ENCODE peak calls at places on chromosomes 7 and 10, in ten cellular contexts. One of them, this sample, is unnamed.

GRCh38 chr7:142870575-142871259 is 14.8 kb downstream of the TRPV6 start:
- DNase-seq in stimulated activated CD8-positive, alpha-beta memory T cell treated with anti-CD3 and anti-CD28 coated beads, Interleukin-4, amount 100 ng/mL, for 1 hour: no peak
- DNase-seq in NCI-H1694 treated with DMSO at 0.1 percent for 48 hours: no peak
- DNase-seq in upper lobe of right lung: no peak
- DNase-seq in NCI-H1417: no peak
- DNase-seq in HTR-8/SVneo: no peak
- DNase-seq in midbrain: no peak
- DNase-seq in sigmoid colon: no peak
- DNase-seq in posterior vena cava: peak; percentile 48
- DNase-seq in activated naive CD8-positive, alpha-beta T cell treated with anti-CD3 and anti-CD28 coated beads for 36 hours: no peak
- DNase-seq in this sample: no peak

GRCh38 chr7:104264281-104264680 is 56.5 kb upstream of the ORC5 start:
- DNase-seq in posterior vena cava: no peak
- DNase-seq in stimulated activated CD8-positive, alpha-beta memory T cell treated with anti-CD3 and anti-CD28 coated beads, Interleukin-4, amount 100 ng/mL, for 1 hour: no peak
- DNase-seq in NCI-H1417: no peak
- DNase-seq in midbrain: no peak
- DNase-seq in upper lobe of right lung: no peak
- DNase-seq in sigmoid colon: no peak
- DNase-seq in HTR-8/SVneo: no peak
- DNase-seq in NCI-H1694 treated with DMSO at 0.1 percent for 48 hours: no peak
- DNase-seq in activated naive CD8-positive, alpha-beta T cell treated with anti-CD3 and anti-CD28 coated beads for 36 hours: no peak
- DNase-seq in this sample: no peak

GRCh38 chr7:123879628-123880027 is 34.7 kb downstream of the HYAL4 start:
- DNase-seq in stimulated activated CD8-positive, alpha-beta memory T cell treated with anti-CD3 and anti-CD28 coated beads, Interleukin-4, amount 100 ng/mL, for 1 hour: no peak
- DNase-seq in HTR-8/SVneo: no peak
- DNase-seq in posterior vena cava: no peak
- DNase-seq in NCI-H1694 treated with DMSO at 0.1 percent for 48 hours: no peak
- DNase-seq in NCI-H1417: no peak
- DNase-seq in activated naive CD8-positive, alpha-beta T cell treated with anti-CD3 and anti-CD28 coated beads for 36 hours: no peak
- DNase-seq in sigmoid colon: no peak
- DNase-seq in midbrain: no peak
- DNase-seq in upper lobe of right lung: no peak
- DNase-seq in this sample: no peak

GRCh38 chr10:70693619-70694286 is 21.4 kb downstream of the ADAMTS14 start:
- DNase-seq in NCI-H1694 treated with DMSO at 0.1 percent for 48 hours: no peak
- DNase-seq in midbrain: no peak
- DNase-seq in posterior vena cava: peak; percentile 88
- DNase-seq in NCI-H1417: no peak
- DNase-seq in sigmoid colon: peak; percentile 87
- DNase-seq in activated naive CD8-positive, alpha-beta T cell treated with anti-CD3 and anti-CD28 coated beads for 36 hours: no peak
- DNase-seq in upper lobe of right lung: no peak
- DNase-seq in HTR-8/SVneo: no peak
- DNase-seq in stimulated activated CD8-positive, alpha-beta memory T cell treated with anti-CD3 and anti-CD28 coated beads, Interleukin-4, amount 100 ng/mL, for 1 hour: no peak
- DNase-seq in this sample: no peak

GRCh38 chr7:112743811-112744210 is 46.4 kb downstream of the TMEM168 start:
- DNase-seq in sigmoid colon: no peak
- DNase-seq in midbrain: no peak
- DNase-seq in upper lobe of right lung: no peak
- DNase-seq in HTR-8/SVneo: no peak
- DNase-seq in NCI-H1417: peak; percentile 76
- DNase-seq in stimulated activated CD8-positive, alpha-beta memory T cell treated with anti-CD3 and anti-CD28 coated beads, Interleukin-4, amount 100 ng/mL, for 1 hour: no peak
- DNase-seq in activated naive CD8-positive, alpha-beta T cell treated with anti-CD3 and anti-CD28 coated beads for 36 hours: no peak
- DNase-seq in NCI-H1694 treated with DMSO at 0.1 percent for 48 hours: no peak
- DNase-seq in posterior vena cava: no peak
- DNase-seq in this sample: no peak

GRCh38 chr7:32062150-32062549 is 8.1 kb downstream of the PDE1C start:
- DNase-seq in HTR-8/SVneo: no peak
- DNase-seq in upper lobe of right lung: peak; percentile 70
- DNase-seq in midbrain: peak; percentile 53
- DNase-seq in posterior vena cava: no peak
- DNase-seq in NCI-H1694 treated with DMSO at 0.1 percent for 48 hours: peak; percentile 25
- DNase-seq in stimulated activated CD8-positive, alpha-beta memory T cell treated with anti-CD3 and anti-CD28 coated beads, Interleukin-4, amount 100 ng/mL, for 1 hour: no peak
- DNase-seq in NCI-H1417: peak; percentile 32
- DNase-seq in sigmoid colon: peak; percentile 66
- DNase-seq in activated naive CD8-positive, alpha-beta T cell treated with anti-CD3 and anti-CD28 coated beads for 36 hours: peak; percentile 2
- DNase-seq in this sample: no peak

GRCh38 chr7:130903358-130903974 is 169.5 kb upstream of the KLF14 start:
- DNase-seq in stimulated activated CD8-positive, alpha-beta memory T cell treated with anti-CD3 and anti-CD28 coated beads, Interleukin-4, amount 100 ng/mL, for 1 hour: no peak
- DNase-seq in HTR-8/SVneo: no peak
- DNase-seq in sigmoid colon: no peak
- DNase-seq in activated naive CD8-positive, alpha-beta T cell treated with anti-CD3 and anti-CD28 coated beads for 36 hours: no peak
- DNase-seq in NCI-H1417: no peak
- DNase-seq in posterior vena cava: no peak
- DNase-seq in upper lobe of right lung: no peak
- DNase-seq in NCI-H1694 treated with DMSO at 0.1 percent for 48 hours: no peak
- DNase-seq in midbrain: no peak
- DNase-seq in this sample: peak; percentile 73

GRCh38 chr7:129263168-129263567 is 38.3 kb downstream of the AHCYL2 start:
- DNase-seq in posterior vena cava: no peak
- DNase-seq in upper lobe of right lung: no peak
- DNase-seq in NCI-H1417: no peak
- DNase-seq in HTR-8/SVneo: no peak
- DNase-seq in stimulated activated CD8-positive, alpha-beta memory T cell treated with anti-CD3 and anti-CD28 coated beads, Interleukin-4, amount 100 ng/mL, for 1 hour: no peak
- DNase-seq in sigmoid colon: no peak
- DNase-seq in NCI-H1694 treated with DMSO at 0.1 percent for 48 hours: no peak
- DNase-seq in midbrain: no peak
- DNase-seq in activated naive CD8-positive, alpha-beta T cell treated with anti-CD3 and anti-CD28 coated beads for 36 hours: no peak
- DNase-seq in this sample: no peak

GRCh38 chr10:2882628-2883027 is 184.7 kb upstream of the PFKP start:
- DNase-seq in HTR-8/SVneo: no peak
- DNase-seq in stimulated activated CD8-positive, alpha-beta memory T cell treated with anti-CD3 and anti-CD28 coated beads, Interleukin-4, amount 100 ng/mL, for 1 hour: no peak
- DNase-seq in posterior vena cava: no peak
- DNase-seq in NCI-H1417: peak; percentile 5
- DNase-seq in midbrain: no peak
- DNase-seq in activated naive CD8-positive, alpha-beta T cell treated with anti-CD3 and anti-CD28 coated beads for 36 hours: no peak
- DNase-seq in NCI-H1694 treated with DMSO at 0.1 percent for 48 hours: no peak
- DNase-seq in sigmoid colon: no peak
- DNase-seq in upper lobe of right lung: no peak
- DNase-seq in this sample: no peak

GRCh38 chr7:24637021-24637420 is 63.8 kb downstream of the PALS2 start:
- DNase-seq in NCI-H1417: no peak
- DNase-seq in sigmoid colon: no peak
- DNase-seq in stimulated activated CD8-positive, alpha-beta memory T cell treated with anti-CD3 and anti-CD28 coated beads, Interleukin-4, amount 100 ng/mL, for 1 hour: no peak
- DNase-seq in HTR-8/SVneo: no peak
- DNase-seq in posterior vena cava: no peak
- DNase-seq in upper lobe of right lung: no peak
- DNase-seq in activated naive CD8-positive, alpha-beta T cell treated with anti-CD3 and anti-CD28 coated beads for 36 hours: no peak
- DNase-seq in NCI-H1694 treated with DMSO at 0.1 percent for 48 hours: no peak
- DNase-seq in midbrain: no peak
- DNase-seq in this sample: no peak

GRCh38 chr7:12025246-12025645 is 185.8 kb upstream of the TMEM106B start:
- DNase-seq in NCI-H1417: no peak
- DNase-seq in HTR-8/SVneo: no peak
- DNase-seq in posterior vena cava: no peak
- DNase-seq in midbrain: no peak
- DNase-seq in activated naive CD8-positive, alpha-beta T cell treated with anti-CD3 and anti-CD28 coated beads for 36 hours: no peak
- DNase-seq in stimulated activated CD8-positive, alpha-beta memory T cell treated with anti-CD3 and anti-CD28 coated beads, Interleukin-4, amount 100 ng/mL, for 1 hour: no peak
- DNase-seq in sigmoid colon: no peak
- DNase-seq in upper lobe of right lung: no peak
- DNase-seq in NCI-H1694 treated with DMSO at 0.1 percent for 48 hours: no peak
- DNase-seq in this sample: no peak

GRCh38 chr10:79063661-79064490 is 4.9 kb upstream of the ZMIZ1 start:
- DNase-seq in stimulated activated CD8-positive, alpha-beta memory T cell treated with anti-CD3 and anti-CD28 coated beads, Interleukin-4, amount 100 ng/mL, for 1 hour: no peak
- DNase-seq in posterior vena cava: peak; percentile 55
- DNase-seq in sigmoid colon: peak; percentile 52
- DNase-seq in upper lobe of right lung: peak; percentile 53
- DNase-seq in HTR-8/SVneo: no peak
- DNase-seq in activated naive CD8-positive, alpha-beta T cell treated with anti-CD3 and anti-CD28 coated beads for 36 hours: no peak
- DNase-seq in midbrain: no peak
- DNase-seq in NCI-H1417: no peak
- DNase-seq in NCI-H1694 treated with DMSO at 0.1 percent for 48 hours: no peak
- DNase-seq in this sample: no peak

GRCh38 chr7:87231715-87232114 is 12.2 kb upstream of the TMEM243 start:
- DNase-seq in midbrain: peak; percentile 45
- DNase-seq in NCI-H1694 treated with DMSO at 0.1 percent for 48 hours: no peak
- DNase-seq in sigmoid colon: no peak
- DNase-seq in posterior vena cava: no peak
- DNase-seq in NCI-H1417: no peak
- DNase-seq in activated naive CD8-positive, alpha-beta T cell treated with anti-CD3 and anti-CD28 coated beads for 36 hours: no peak
- DNase-seq in upper lobe of right lung: no peak
- DNase-seq in HTR-8/SVneo: no peak
- DNase-seq in stimulated activated CD8-positive, alpha-beta memory T cell treated with anti-CD3 and anti-CD28 coated beads, Interleukin-4, amount 100 ng/mL, for 1 hour: no peak
- DNase-seq in this sample: no peak

GRCh38 chr7:132100981-132101380 is 475.3 kb downstream of the PLXNA4 start:
- DNase-seq in activated naive CD8-positive, alpha-beta T cell treated with anti-CD3 and anti-CD28 coated beads for 36 hours: no peak
- DNase-seq in NCI-H1694 treated with DMSO at 0.1 percent for 48 hours: no peak
- DNase-seq in sigmoid colon: no peak
- DNase-seq in NCI-H1417: no peak
- DNase-seq in posterior vena cava: no peak
- DNase-seq in midbrain: no peak
- DNase-seq in HTR-8/SVneo: no peak
- DNase-seq in upper lobe of right lung: peak; percentile 39
- DNase-seq in stimulated activated CD8-positive, alpha-beta memory T cell treated with anti-CD3 and anti-CD28 coated beads, Interleukin-4, amount 100 ng/mL, for 1 hour: no peak
- DNase-seq in this sample: no peak

GRCh38 chr7:70432567-70433001 is 699.4 kb upstream of the GALNT17 start:
- DNase-seq in HTR-8/SVneo: no peak
- DNase-seq in posterior vena cava: no peak
- DNase-seq in stimulated activated CD8-positive, alpha-beta memory T cell treated with anti-CD3 and anti-CD28 coated beads, Interleukin-4, amount 100 ng/mL, for 1 hour: no peak
- DNase-seq in activated naive CD8-positive, alpha-beta T cell treated with anti-CD3 and anti-CD28 coated beads for 36 hours: no peak
- DNase-seq in upper lobe of right lung: no peak
- DNase-seq in sigmoid colon: peak; percentile 68
- DNase-seq in NCI-H1694 treated with DMSO at 0.1 percent for 48 hours: peak; percentile 74
- DNase-seq in midbrain: no peak
- DNase-seq in NCI-H1417: peak; percentile 95
- DNase-seq in this sample: no peak

GRCh38 chr7:135682191-135682590 is 19.9 kb downstream of the STMP1 start:
- DNase-seq in NCI-H1694 treated with DMSO at 0.1 percent for 48 hours: no peak
- DNase-seq in activated naive CD8-positive, alpha-beta T cell treated with anti-CD3 and anti-CD28 coated beads for 36 hours: no peak
- DNase-seq in NCI-H1417: no peak
- DNase-seq in HTR-8/SVneo: no peak
- DNase-seq in stimulated activated CD8-positive, alpha-beta memory T cell treated with anti-CD3 and anti-CD28 coated beads, Interleukin-4, amount 100 ng/mL, for 1 hour: no peak
- DNase-seq in sigmoid colon: no peak
- DNase-seq in posterior vena cava: no peak
- DNase-seq in upper lobe of right lung: no peak
- DNase-seq in midbrain: no peak
- DNase-seq in this sample: no peak

GRCh38 chr7:82288769-82289535 is 154.6 kb downstream of the CACNA2D1 start:
- DNase-seq in posterior vena cava: no peak
- DNase-seq in HTR-8/SVneo: no peak
- DNase-seq in NCI-H1694 treated with DMSO at 0.1 percent for 48 hours: no peak
- DNase-seq in upper lobe of right lung: no peak
- DNase-seq in sigmoid colon: no peak
- DNase-seq in midbrain: no peak
- DNase-seq in activated naive CD8-positive, alpha-beta T cell treated with anti-CD3 and anti-CD28 coated beads for 36 hours: no peak
- DNase-seq in stimulated activated CD8-positive, alpha-beta memory T cell treated with anti-CD3 and anti-CD28 coated beads, Interleukin-4, amount 100 ng/mL, for 1 hour: no peak
- DNase-seq in NCI-H1417: peak; percentile 98
- DNase-seq in this sample: no peak

GRCh38 chr7:21568762-21569161 is 25.9 kb downstream of the DNAH11 start:
- DNase-seq in stimulated activated CD8-positive, alpha-beta memory T cell treated with anti-CD3 and anti-CD28 coated beads, Interleukin-4, amount 100 ng/mL, for 1 hour: no peak
- DNase-seq in sigmoid colon: no peak
- DNase-seq in upper lobe of right lung: no peak
- DNase-seq in HTR-8/SVneo: peak; percentile 17
- DNase-seq in midbrain: peak; percentile 10
- DNase-seq in NCI-H1694 treated with DMSO at 0.1 percent for 48 hours: no peak
- DNase-seq in posterior vena cava: no peak
- DNase-seq in NCI-H1417: peak; percentile 66
- DNase-seq in activated naive CD8-positive, alpha-beta T cell treated with anti-CD3 and anti-CD28 coated beads for 36 hours: no peak
- DNase-seq in this sample: peak; percentile 15

GRCh38 chr7:121480058-121480457 is 84.0 kb upstream of the FAM3C start:
- DNase-seq in midbrain: peak; percentile 35
- DNase-seq in stimulated activated CD8-positive, alpha-beta memory T cell treated with anti-CD3 and anti-CD28 coated beads, Interleukin-4, amount 100 ng/mL, for 1 hour: no peak
- DNase-seq in sigmoid colon: no peak
- DNase-seq in upper lobe of right lung: no peak
- DNase-seq in activated naive CD8-positive, alpha-beta T cell treated with anti-CD3 and anti-CD28 coated beads for 36 hours: no peak
- DNase-seq in posterior vena cava: no peak
- DNase-seq in HTR-8/SVneo: peak; percentile 1
- DNase-seq in NCI-H1694 treated with DMSO at 0.1 percent for 48 hours: no peak
- DNase-seq in NCI-H1417: no peak
- DNase-seq in this sample: no peak

GRCh38 chr7:98294798-98295382 is 13.4 kb downstream of the BRI3 start:
- DNase-seq in NCI-H1417: peak; percentile 79
- DNase-seq in HTR-8/SVneo: peak; percentile 71
- DNase-seq in upper lobe of right lung: peak; percentile 77
- DNase-seq in sigmoid colon: no peak
- DNase-seq in midbrain: no peak
- DNase-seq in stimulated activated CD8-positive, alpha-beta memory T cell treated with anti-CD3 and anti-CD28 coated beads, Interleukin-4, amount 100 ng/mL, for 1 hour: no peak
- DNase-seq in NCI-H1694 treated with DMSO at 0.1 percent for 48 hours: peak; percentile 60
- DNase-seq in posterior vena cava: no peak
- DNase-seq in activated naive CD8-positive, alpha-beta T cell treated with anti-CD3 and anti-CD28 coated beads for 36 hours: peak; percentile 30
- DNase-seq in this sample: no peak

GRCh38 chr7:14858410-14858809 is 44.1 kb downstream of the DGKB start:
- DNase-seq in posterior vena cava: no peak
- DNase-seq in activated naive CD8-positive, alpha-beta T cell treated with anti-CD3 and anti-CD28 coated beads for 36 hours: no peak
- DNase-seq in sigmoid colon: no peak
- DNase-seq in NCI-H1694 treated with DMSO at 0.1 percent for 48 hours: no peak
- DNase-seq in HTR-8/SVneo: no peak
- DNase-seq in upper lobe of right lung: no peak
- DNase-seq in midbrain: no peak
- DNase-seq in NCI-H1417: peak; percentile 96
- DNase-seq in stimulated activated CD8-positive, alpha-beta memory T cell treated with anti-CD3 and anti-CD28 coated beads, Interleukin-4, amount 100 ng/mL, for 1 hour: no peak
- DNase-seq in this sample: no peak

GRCh38 chr10:21497177-21497807 is 28.2 kb downstream of the SKIDA1 start:
- DNase-seq in posterior vena cava: peak; percentile 96
- DNase-seq in sigmoid colon: peak; percentile 96
- DNase-seq in activated naive CD8-positive, alpha-beta T cell treated with anti-CD3 and anti-CD28 coated beads for 36 hours: peak; percentile 43
- DNase-seq in upper lobe of right lung: peak; percentile 97
- DNase-seq in midbrain: peak; percentile 80
- DNase-seq in NCI-H1694 treated with DMSO at 0.1 percent for 48 hours: peak; percentile 56
- DNase-seq in stimulated activated CD8-positive, alpha-beta memory T cell treated with anti-CD3 and anti-CD28 coated beads, Interleukin-4, amount 100 ng/mL, for 1 hour: no peak
- DNase-seq in HTR-8/SVneo: peak; percentile 87
- DNase-seq in NCI-H1417: peak; percentile 84
- DNase-seq in this sample: peak; percentile 86

GRCh38 chr7:19107392-19108147 is 9.9 kb downstream of the TWIST1 start:
- DNase-seq in NCI-H1417: peak; percentile 65
- DNase-seq in midbrain: peak; percentile 11
- DNase-seq in HTR-8/SVneo: no peak
- DNase-seq in NCI-H1694 treated with DMSO at 0.1 percent for 48 hours: no peak
- DNase-seq in posterior vena cava: peak; percentile 76
- DNase-seq in stimulated activated CD8-positive, alpha-beta memory T cell treated with anti-CD3 and anti-CD28 coated beads, Interleukin-4, amount 100 ng/mL, for 1 hour: no peak
- DNase-seq in sigmoid colon: peak; percentile 73
- DNase-seq in upper lobe of right lung: no peak
- DNase-seq in activated naive CD8-positive, alpha-beta T cell treated with anti-CD3 and anti-CD28 coated beads for 36 hours: no peak
- DNase-seq in this sample: no peak